ENCODE peak calls at places on chromosome 1, in four cellular contexts. K, Z, B and W are unnamed samples.

GRCh38 chr1:243254233-243254926 is 701 bp downstream of the CEP170 start:
- DNase-seq in B (peak; percentile 34), K (peak; percentile 71), Z (peak; percentile 68), W (no peak)

GRCh38 chr1:234915923-234916675 is 212.5 kb downstream of the TOMM20 start:
- DNase-seq in B (no peak), Z (no peak), K (no peak), W (no peak)

GRCh38 chr1:65292861-65293593 is 16.3 kb upstream of the DNAJC6 start:
- DNase-seq in B (no peak), K (peak; percentile 68), Z (no peak), W (no peak)

GRCh38 chr1:47840338-47840737 is 156.8 kb downstream of the TRABD2B start:
- DNase-seq in B (no peak), K (no peak), Z (no peak), W (no peak)

GRCh38 chr1:92480200-92480812 is 6.4 kb downstream of the GFI1 start:
- DNase-seq in K (no peak), Z (peak; percentile 57), B (no peak), W (peak; percentile 82)

GRCh38 chr1:47584249-47584648 is 146.4 kb downstream of the FOXD2 start:
- DNase-seq in K (no peak), B (no peak), Z (no peak), W (no peak)

GRCh38 chr1:154774175-154774855 is 95.8 kb downstream of the KCNN3 start:
- DNase-seq in K (no peak), Z (no peak), B (no peak), W (no peak)

GRCh38 chr1:242083742-242084141 is 84.8 kb upstream of the MAP1LC3C start:
- DNase-seq in Z (no peak), K (no peak), B (no peak), W (no peak)

GRCh38 chr1:1360511-1361169 is 2.3 kb upstream of the MXRA8 start:
- DNase-seq in Z (peak; percentile 21), B (peak; percentile 68), K (no peak), W (no peak)

GRCh38 chr1:171663854-171664550 is 11.5 kb upstream of the MYOC start:
- DNase-seq in Z (no peak), K (no peak), B (no peak), W (no peak)

GRCh38 chr1:47585141-47585902 is 147.5 kb downstream of the FOXD2 start:
- DNase-seq in K (no peak), B (no peak), Z (no peak), W (no peak)

GRCh38 chr1:147223740-147224615 is 1.2 kb downstream of the FMO5 start:
- DNase-seq in B (no peak), Z (no peak), K (no peak), W (no peak)

GRCh38 chr1:44048816-44049215 is 17.6 kb upstream of the SLC6A9 start:
- DNase-seq in Z (no peak), B (no peak), K (no peak), W (no peak)

GRCh38 chr1:201754353-201754752 is 74.6 kb upstream of the IPO9 start:
- DNase-seq in K (no peak), Z (no peak), B (no peak), W (no peak)

GRCh38 chr1:47508900-47509488 is 71.2 kb downstream of the FOXD2 start:
- DNase-seq in Z (no peak), B (no peak), K (no peak), W (no peak)

GRCh38 chr1:92326681-92327080 is 27.8 kb downstream of the RPAP2 start:
- DNase-seq in B (peak; percentile 6), Z (no peak), K (no peak), W (no peak)

GRCh38 chr1:90973897-90974798 is 47.7 kb downstream of the ZNF644 start:
- DNase-seq in Z (no peak), B (no peak), K (no peak), W (peak; percentile 21)

GRCh38 chr1:25861316-25862286 is 2.3 kb upstream of the AUNIP start:
- DNase-seq in B (peak; percentile 82), K (peak; percentile 51), Z (no peak), W (no peak)

GRCh38 chr1:218837051-218837450 is 336.6 kb upstream of the LYPLAL1 start:
- DNase-seq in K (no peak), B (no peak), Z (no peak), W (no peak)

GRCh38 chr1:167043752-167044488 is 46.3 kb downstream of the GPA33 start:
- DNase-seq in B (peak; percentile 36), Z (peak; percentile 28), K (peak; percentile 70), W (no peak)

GRCh38 chr1:117611121-117611601 is 5.3 kb downstream of the TENT5C start:
- DNase-seq in K (peak; percentile 49), Z (no peak), B (no peak), W (no peak)

GRCh38 chr1:237638555-237638954 is 252.2 kb downstream of the ZP4 start:
- DNase-seq in K (no peak), Z (no peak), B (no peak), W (no peak)

GRCh38 chr1:78408830-78409229 is 81.9 kb upstream of the PTGFR start:
- DNase-seq in Z (no peak), B (no peak), K (no peak), W (no peak)

GRCh38 chr1:208177656-208178055 is 66.5 kb downstream of the PLXNA2 start:
- DNase-seq in B (no peak), K (no peak), Z (peak; percentile 60), W (no peak)

GRCh38 chr1:32622806-32623694 is 27.3 kb downstream of the ZBTB8OS start:
- DNase-seq in K (no peak), B (no peak), Z (no peak), W (no peak)

GRCh38 chr1:1890506-1891348 is at the start of gene GNB1:
- DNase-seq in Z (peak; percentile 73), K (peak; percentile 93), B (peak; percentile 70), W (peak; percentile 90)

GRCh38 chr1:234619794-234620247 is 9.8 kb upstream of the IRF2BP2 start:
- DNase-seq in K (no peak), Z (no peak), B (peak; percentile 97), W (no peak)

GRCh38 chr1:168129933-168130332 is 6.8 kb downstream of the GPR161 start:
- DNase-seq in K (no peak), B (no peak), Z (no peak), W (no peak)

GRCh38 chr1:226108935-226109828 is 46.7 kb downstream of the H3-3A start:
- DNase-seq in Z (no peak), B (no peak), K (no peak), W (no peak)

GRCh38 chr1:5911157-5911556 is 81.1 kb downstream of the NPHP4 start:
- DNase-seq in Z (no peak), B (no peak), K (no peak), W (peak; percentile 36)

GRCh38 chr1:237570530-237570929 is 320.2 kb downstream of the ZP4 start:
- DNase-seq in Z (no peak), B (no peak), K (no peak), W (no peak)

GRCh38 chr1:205950826-205951549 is 7.7 kb upstream of the SLC26A9 start:
- DNase-seq in B (no peak), Z (no peak), K (no peak), W (no peak)

DNA sequence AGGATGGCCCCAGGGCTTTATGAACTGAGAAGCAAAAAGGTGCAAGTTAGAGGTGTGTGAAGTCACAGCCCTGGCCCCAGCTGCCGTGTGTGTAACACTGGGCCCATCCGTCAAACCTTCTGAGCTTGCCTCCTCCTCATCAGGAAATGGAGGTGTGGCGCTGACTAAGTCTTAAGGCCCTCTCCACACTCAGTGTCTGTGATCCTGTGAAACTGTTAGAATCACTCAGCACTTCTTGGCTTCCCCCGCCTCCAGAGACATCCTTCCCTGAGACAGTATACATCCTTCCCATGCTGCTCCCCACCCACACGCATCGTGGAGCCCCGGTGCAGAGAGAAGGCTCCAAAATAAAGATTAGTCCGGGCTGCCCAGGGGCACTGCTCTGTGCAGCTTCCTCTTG is 33.3 kb downstream of the LRP8 start:
- DNase-seq in Z (no peak), K (no peak), B (no peak), W (no peak)
- TF ChIP-seq SP1 in Z (no peak), K (no peak), B (no peak), W (no peak)

DNA sequence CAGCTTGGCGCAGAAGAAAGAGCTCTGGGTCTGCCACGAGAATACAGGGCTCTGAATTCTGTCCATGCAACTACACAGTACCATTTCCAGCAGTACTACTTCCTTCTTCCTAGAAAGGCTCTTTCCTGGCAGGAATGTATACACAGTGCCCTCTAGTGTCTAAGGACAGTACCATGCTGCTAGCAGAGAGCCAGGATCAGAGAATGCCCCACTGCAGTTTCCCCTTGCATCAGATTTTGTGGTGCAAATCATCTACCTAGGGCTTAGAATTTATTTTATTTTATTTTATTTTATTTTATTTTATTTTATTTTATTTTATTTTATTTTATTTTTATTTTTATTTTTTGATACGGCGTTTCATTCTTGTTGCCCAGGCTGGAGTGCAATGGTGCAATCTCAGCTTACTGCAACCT is 50.8 kb downstream of the PAX7 start:
- DNase-seq in K (peak; percentile 87), B (peak; percentile 53), Z (no peak), W (no peak)
- TF ChIP-seq JUN in K (peak; percentile 36), B (no peak), Z (no peak), W (no peak)

GRCh38 chr1:211632808-211633522 is 42.5 kb downstream of the NEK2 start:
- DNase-seq in K (no peak), B (no peak), Z (no peak), W (no peak)
- TF ChIP-seq SP1 in K (no peak), B (no peak), Z (no peak), W (no peak)

GRCh38 chr1:227155688-227156087 is 162.6 kb downstream of the CDC42BPA start:
- DNase-seq in Z (no peak), K (no peak), B (no peak), W (no peak)

GRCh38 chr1:227155004-227155403 is 163.3 kb downstream of the CDC42BPA start:
- DNase-seq in Z (no peak), B (no peak), K (no peak), W (no peak)

DNA sequence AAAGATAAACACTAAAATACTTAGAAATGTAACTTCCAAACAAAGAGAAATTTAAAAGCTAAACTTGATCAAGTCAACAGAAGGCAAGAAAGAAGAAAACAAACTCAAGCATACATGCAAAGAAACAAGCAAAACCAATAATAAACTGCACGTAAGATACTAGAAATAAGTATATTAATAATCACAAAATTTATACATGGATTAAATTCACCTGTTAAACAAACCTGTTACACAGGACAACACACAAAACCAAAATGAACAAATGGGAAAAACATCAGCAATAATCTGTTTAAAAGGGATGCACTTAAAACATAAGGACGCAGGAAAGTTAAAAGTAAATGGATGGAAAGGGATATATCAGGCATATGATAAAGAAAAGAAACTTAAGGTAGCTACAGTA is 165.8 kb downstream of the CDC42BPA start:
- DNase-seq in K (no peak), B (no peak), Z (no peak), W (no peak)
- TF ChIP-seq JUN in K (no peak), B (no peak), Z (no peak), W (no peak)

GRCh38 chr1:66532798-66533783 is 862 bp upstream of the SGIP1 start:
- DNase-seq in B (no peak), K (no peak), Z (peak; percentile 58), W (peak; percentile 62)
- TF ChIP-seq SP1 in B (no peak), K (no peak), Z (no peak), W (no peak)

DNA sequence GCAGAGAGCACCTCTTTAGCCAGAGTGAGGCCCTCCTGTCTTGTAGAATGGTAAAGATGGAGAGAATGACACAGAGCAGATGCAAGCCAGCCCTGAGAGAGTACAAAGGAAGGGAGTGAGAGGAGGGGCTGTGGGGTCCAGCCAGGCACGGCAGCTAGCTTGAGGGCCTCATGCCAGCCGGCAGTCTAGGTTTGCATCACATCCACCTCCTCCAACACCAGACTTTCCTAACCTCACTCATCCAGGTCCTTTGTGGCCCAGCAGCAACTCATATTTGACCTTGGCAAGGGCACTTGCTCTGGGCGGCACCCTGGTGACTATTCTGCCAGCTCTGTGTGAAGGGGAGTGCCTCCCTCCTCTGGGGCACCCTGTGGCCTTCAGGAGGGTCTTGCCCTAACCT is 13.3 kb downstream of the OPTC start:
- DNase-seq in K (no peak), Z (no peak), B (no peak), W (no peak)
- TF ChIP-seq JUN in K (no peak), Z (no peak), B (no peak), W (no peak)

GRCh38 chr1:204806943-204807624 is 63.6 kb upstream of the NFASC start:
- DNase-seq in B (peak; percentile 70), Z (peak; percentile 92), K (peak; percentile 97), W (peak; percentile 97)
- TF ChIP-seq SP1 in B (no peak), Z (peak; percentile 48), K (no peak), W (no peak)